ENCODE peak calls at places on chromosomes 16 and 17, in eight cellular contexts. R is activated naive CD4-positive, alpha-beta T cell; J is ACHN; O is NCI-H1092; S is fibroblast of the conjunctiva; X is SK-N-SH; I is stimulated activated CD8-positive, alpha-beta memory T cell treated with anti-CD3 and anti-CD28 coated beads, Interleukin-12 subunit alpha, Interleukin-12 subunit beta, amount 100 ng/mL, for 4 hours; G is Caki2. N is an unnamed sample.

GRCh38 chr16:49216593-49216992 is 65.0 kb downstream of the CBLN1 start:
- DNase-seq in R (no peak), J (no peak), O (no peak), S (no peak), X (no peak), I (no peak), G (no peak), N (no peak)

GRCh38 chr17:57620576-57620975 is 124.5 kb downstream of the CCDC182 start:
- DNase-seq in R (no peak), J (no peak), O (no peak), S (no peak), X (no peak), I (no peak), G (no peak), N (no peak)

GRCh38 chr16:2507679-2508064 is 6.1 kb upstream of the ATP6V0C start:
- DNase-seq in R (no peak), J (no peak), O (no peak), S (no peak), X (no peak), I (no peak), G (no peak), N (no peak)

GRCh38 chr17:21551081-21551881 is 141.0 kb upstream of the KCNJ18 start:
- DNase-seq in R (peak), J (peak), O (peak), S (peak), X (peak), I (peak), G (peak), N (peak)

GRCh38 chr17:8056976-8057625 is 18.2 kb downstream of the ALOX15B start:
- DNase-seq in R (no peak), J (no peak), O (no peak), S (no peak), X (no peak), I (no peak), G (no peak), N (no peak)

GRCh38 chr16:87829123-87829980 is 40.0 kb downstream of the SLC7A5 start:
- DNase-seq in R (no peak), J (no peak), O (no peak), S (no peak), X (no peak), I (peak), G (no peak), N (no peak)

GRCh38 chr16:2719328-2720062 is 529 bp downstream of the PRSS27 start:
- DNase-seq in R (no peak), J (no peak), O (no peak), S (no peak), X (no peak), I (no peak), G (no peak), N (no peak)

GRCh38 chr16:70710422-70711210 is 24.8 kb upstream of the MTSS2 start:
- DNase-seq in R (no peak), J (no peak), O (no peak), S (no peak), X (no peak), I (no peak), G (no peak), N (no peak)

GRCh38 chr17:66152756-66153155 is 39.2 kb downstream of the CEP112 start:
- DNase-seq in R (no peak), J (no peak), O (no peak), S (no peak), X (no peak), I (no peak), G (no peak), N (no peak)

GRCh38 chr16:21301168-21301894 is 23.2 kb upstream of the CRYM start:
- DNase-seq in R (no peak), J (peak), O (peak), S (peak), X (peak), I (peak), G (peak), N (peak)

GRCh38 chr16:72422308-72422897 is 250.4 kb upstream of the PMFBP1 start:
- DNase-seq in R (no peak), J (no peak), O (no peak), S (no peak), X (no peak), I (no peak), G (no peak), N (no peak)

GRCh38 chr16:63618896-63619295 is 1503.0 kb downstream of the CDH11 start:
- DNase-seq in R (no peak), J (no peak), O (no peak), S (no peak), X (no peak), I (no peak), G (no peak), N (no peak)

GRCh38 chr17:28717578-28718316 is at the start of gene RAB34:
- DNase-seq in R (no peak), J (peak), O (no peak), S (peak), X (no peak), I (no peak), G (peak), N (no peak)

GRCh38 chr17:79798296-79799173 is 1.7 kb upstream of the CBX8 start:
- DNase-seq in R (no peak), J (no peak), O (no peak), S (no peak), X (peak), I (no peak), G (no peak), N (no peak)

GRCh38 chr17:42325026-42325425 is 36.7 kb downstream of the STAT5A start:
- DNase-seq in R (no peak), J (peak), O (no peak), S (no peak), X (no peak), I (no peak), G (peak), N (no peak)

GRCh38 chr16:82231021-82231787 is 61.2 kb upstream of the MPHOSPH6 start:
- DNase-seq in R (no peak), J (no peak), O (peak), S (no peak), X (no peak), I (no peak), G (no peak), N (no peak)

GRCh38 chr16:17407321-17407720 is 63.4 kb downstream of the XYLT1 start:
- DNase-seq in R (no peak), J (no peak), O (no peak), S (no peak), X (no peak), I (no peak), G (no peak), N (no peak)

GRCh38 chr17:48144976-48145798 is 37.6 kb downstream of the SNX11 start:
- DNase-seq in R (no peak), J (no peak), O (no peak), S (no peak), X (no peak), I (no peak), G (no peak), N (no peak)

GRCh38 chr16:6957676-6958075 is 375.0 kb upstream of the RBFOX1 start:
- DNase-seq in R (no peak), J (no peak), O (no peak), S (no peak), X (no peak), I (no peak), G (peak), N (no peak)

GRCh38 chr17:77327181-77327565 is 186.4 kb downstream of the SEC14L1 start:
- DNase-seq in R (no peak), J (no peak), O (no peak), S (no peak), X (peak), I (no peak), G (no peak), N (no peak)

GRCh38 chr16:67428146-67428731 is 2.7 kb upstream of the HSD11B2 start:
- DNase-seq in R (no peak), J (peak), O (peak), S (no peak), X (peak), I (no peak), G (no peak), N (no peak)

GRCh38 chr17:9219631-9220415 is 198.5 kb downstream of the NTN1 start:
- DNase-seq in R (no peak), J (no peak), O (no peak), S (no peak), X (no peak), I (no peak), G (no peak), N (no peak)

GRCh38 chr17:68491864-68492263 is 20.4 kb upstream of the PRKAR1A start:
- DNase-seq in R (no peak), J (no peak), O (no peak), S (no peak), X (no peak), I (no peak), G (no peak), N (no peak)

GRCh38 chr16:30470632-30471007 is 1.9 kb upstream of the ITGAL start:
- DNase-seq in R (no peak), J (no peak), O (no peak), S (no peak), X (no peak), I (no peak), G (no peak), N (no peak)

GRCh38 chr17:68456529-68457167 is 648 bp downstream of the WIPI1 start:
- DNase-seq in R (no peak), J (peak), O (no peak), S (peak), X (peak), I (no peak), G (peak), N (peak)

GRCh38 chr16:19718624-19718965 is 524 bp downstream of the IQCK start:
- DNase-seq in R (no peak), J (no peak), O (no peak), S (no peak), X (no peak), I (no peak), G (no peak), N (no peak)

GRCh38 chr16:50763211-50763610 is 21.3 kb downstream of the CYLD start:
- DNase-seq in R (no peak), J (no peak), O (no peak), S (no peak), X (no peak), I (no peak), G (no peak), N (no peak)

GRCh38 chr17:2691069-2691871 is 20.3 kb downstream of the CLUH start:
- DNase-seq in R (no peak), J (no peak), O (no peak), S (no peak), X (no peak), I (no peak), G (no peak), N (peak)

GRCh38 chr16:8828541-8829165 is 31.0 kb downstream of the PMM2 start:
- DNase-seq in R (no peak), J (no peak), O (no peak), S (no peak), X (no peak), I (no peak), G (peak), N (no peak)

GRCh38 chr17:76270770-76271668 is 5.9 kb downstream of the UBALD2 start:
- DNase-seq in R (no peak), J (no peak), O (no peak), S (no peak), X (peak), I (no peak), G (no peak), N (no peak)

GRCh38 chr16:2054543-2055245 is 6.9 kb downstream of the TSC2 start:
- DNase-seq in R (no peak), J (no peak), O (no peak), S (no peak), X (no peak), I (no peak), G (no peak), N (no peak)

GRCh38 chr17:34412965-34413441 is 50.0 kb upstream of the CCL1 start:
- DNase-seq in R (no peak), J (no peak), O (no peak), S (peak), X (no peak), I (no peak), G (peak), N (no peak)

GRCh38 chr17:7192271-7192937 is 13.2 kb upstream of the ASGR1 start:
- DNase-seq in R (no peak), J (no peak), O (no peak), S (no peak), X (no peak), I (no peak), G (no peak), N (no peak)

GRCh38 chr17:78368348-78368747 is 8.5 kb upstream of the SOCS3 start:
- DNase-seq in R (no peak), J (no peak), O (no peak), S (no peak), X (no peak), I (no peak), G (no peak), N (no peak)

GRCh38 chr17:68777243-68777855 is 176.2 kb upstream of the FAM20A start:
- DNase-seq in R (no peak), J (peak), O (peak), S (peak), X (peak), I (no peak), G (peak), N (no peak)

GRCh38 chr16:67651847-67652246 is 6.9 kb downstream of the CARMIL2 start:
- DNase-seq in R (no peak), J (no peak), O (no peak), S (no peak), X (peak), I (no peak), G (no peak), N (no peak)

GRCh38 chr17:46002311-46002972 is 3.4 kb downstream of the STH start:
- DNase-seq in R (peak), J (peak), O (peak), S (no peak), X (peak), I (peak), G (peak), N (peak)

GRCh38 chr17:9862191-9862590 is 36.5 kb downstream of the GLP2R start:
- DNase-seq in R (no peak), J (peak), O (no peak), S (no peak), X (no peak), I (no peak), G (no peak), N (no peak)

GRCh38 chr16:391885-392335 is 5.1 kb upstream of the NME4 start:
- DNase-seq in R (no peak), J (peak), O (peak), S (peak), X (peak), I (peak), G (peak), N (no peak)

GRCh38 chr17:57486416-57486815 is 230.1 kb downstream of the MSI2 start:
- DNase-seq in R (no peak), J (no peak), O (no peak), S (no peak), X (no peak), I (no peak), G (no peak), N (no peak)